ENCODE peak calls at places on chromosomes 6 and 20, in four cellular contexts. One of them, this sample, is unnamed.

GRCh38 chr6:47153066-47153755 is 111.1 kb upstream of the ADGRF1 start:
- DNase-seq in HepG2: peak
- DNase-seq in K562: no peak
- DNase-seq in GM12878: no peak
- DNase-seq in this sample: no peak

GRCh38 chr6:35327349-35328027 is 14.9 kb upstream of the PPARD start:
- DNase-seq in HepG2: peak
- DNase-seq in K562: peak
- DNase-seq in GM12878: no peak
- DNase-seq in this sample: peak

GRCh38 chr6:46648869-46649488 is 3.6 kb downstream of the CYP39A1 start:
- DNase-seq in HepG2: peak
- DNase-seq in K562: no peak
- DNase-seq in GM12878: no peak
- DNase-seq in this sample: no peak

GRCh38 chr6:15642276-15642675 is 20.6 kb downstream of the DTNBP1 start:
- DNase-seq in HepG2: peak
- DNase-seq in K562: peak
- DNase-seq in GM12878: no peak
- DNase-seq in this sample: peak

GRCh38 chr6:144349690-144350132 is 64.6 kb downstream of the UTRN start:
- DNase-seq in HepG2: peak
- DNase-seq in K562: peak
- DNase-seq in GM12878: peak
- DNase-seq in this sample: no peak

GRCh38 chr6:72624557-72625160 is 2.8 kb downstream of the KCNQ5 start:
- DNase-seq in HepG2: no peak
- DNase-seq in K562: peak
- DNase-seq in GM12878: peak
- DNase-seq in this sample: no peak

GRCh38 chr6:43076093-43076927 is at the start of gene PTK7:
- DNase-seq in HepG2: peak
- DNase-seq in K562: peak
- DNase-seq in GM12878: no peak
- DNase-seq in this sample: peak

GRCh38 chr6:124463271-124463670 is 499.0 kb upstream of the RNF217 start:
- DNase-seq in HepG2: no peak
- DNase-seq in K562: no peak
- DNase-seq in GM12878: no peak
- DNase-seq in this sample: no peak

GRCh38 chr6:52164319-52165094 is 21.7 kb upstream of the IL17A start:
- DNase-seq in HepG2: no peak
- DNase-seq in K562: peak
- DNase-seq in GM12878: no peak
- DNase-seq in this sample: no peak

GRCh38 chr6:10617008-10617696 is 77.3 kb downstream of the C6orf52 start:
- DNase-seq in HepG2: no peak
- DNase-seq in K562: no peak
- DNase-seq in GM12878: no peak
- DNase-seq in this sample: no peak

GRCh38 chr6:14720411-14721102 is 525.3 kb upstream of the JARID2 start:
- DNase-seq in HepG2: no peak
- DNase-seq in K562: no peak
- DNase-seq in GM12878: no peak
- DNase-seq in this sample: no peak

GRCh38 chr6:36751091-36751490 is 53.5 kb downstream of the RAB44 start:
- DNase-seq in HepG2: no peak
- DNase-seq in K562: no peak
- DNase-seq in GM12878: no peak
- DNase-seq in this sample: no peak

GRCh38 chr6:97947841-97948240 is 664.8 kb upstream of the MMS22L start:
- DNase-seq in HepG2: peak
- DNase-seq in K562: peak
- DNase-seq in GM12878: no peak
- DNase-seq in this sample: no peak

GRCh38 chr6:52650946-52651345 is 20.0 kb upstream of the TMEM14A start:
- DNase-seq in HepG2: no peak
- DNase-seq in K562: no peak
- DNase-seq in GM12878: no peak
- DNase-seq in this sample: no peak

GRCh38 chr6:130143709-130144108 is 79.0 kb downstream of the SAMD3 start:
- DNase-seq in HepG2: no peak
- DNase-seq in K562: no peak
- DNase-seq in GM12878: no peak
- DNase-seq in this sample: no peak

GRCh38 chr6:5011346-5011745 is 7.5 kb upstream of the RPP40 start:
- DNase-seq in HepG2: no peak
- DNase-seq in K562: no peak
- DNase-seq in GM12878: no peak
- DNase-seq in this sample: no peak

GRCh38 chr6:28078050-28078449 is 2.3 kb upstream of the ZNF165 start:
- DNase-seq in HepG2: no peak
- DNase-seq in K562: peak
- DNase-seq in GM12878: no peak
- DNase-seq in this sample: no peak

GRCh38 chr20:38141889-38142494 is 23.1 kb downstream of the TGM2 start:
- DNase-seq in HepG2: no peak
- DNase-seq in K562: no peak
- DNase-seq in GM12878: no peak
- DNase-seq in this sample: no peak

GRCh38 chr6:434051-434705 is 42.6 kb downstream of the IRF4 start:
- DNase-seq in HepG2: no peak
- DNase-seq in K562: no peak
- DNase-seq in GM12878: no peak
- DNase-seq in this sample: no peak

GRCh38 chr6:85574932-85575598 is 18.6 kb downstream of the SNX14 start:
- DNase-seq in HepG2: peak
- DNase-seq in K562: no peak
- DNase-seq in GM12878: no peak
- DNase-seq in this sample: no peak

GRCh38 chr6:41682497-41682961 is 44.3 kb downstream of the MDFI start:
- DNase-seq in HepG2: no peak
- DNase-seq in K562: no peak
- DNase-seq in GM12878: no peak
- DNase-seq in this sample: no peak

GRCh38 chr6:121639041-121639440 is 203.6 kb downstream of the GJA1 start:
- DNase-seq in HepG2: no peak
- DNase-seq in K562: no peak
- DNase-seq in GM12878: no peak
- DNase-seq in this sample: no peak
- TF ChIP-seq NR2C2 in HepG2: no peak
- TF ChIP-seq NR2C2 in K562: no peak
- TF ChIP-seq NR2C2 in GM12878: no peak
- TF ChIP-seq NR2C2 in this sample: no peak

GRCh38 chr20:45337367-45338120 is 10.7 kb downstream of the SDC4 start:
- DNase-seq in HepG2: peak
- DNase-seq in K562: peak
- DNase-seq in GM12878: no peak
- DNase-seq in this sample: no peak

GRCh38 chr20:45340236-45340847 is 7.9 kb downstream of the SDC4 start:
- DNase-seq in HepG2: peak
- DNase-seq in K562: no peak
- DNase-seq in GM12878: no peak
- DNase-seq in this sample: no peak

GRCh38 chr20:45338121-45339030 is 9.8 kb downstream of the SDC4 start:
- DNase-seq in HepG2: peak
- DNase-seq in K562: no peak
- DNase-seq in GM12878: no peak
- DNase-seq in this sample: no peak

GRCh38 chr20:45339799-45340198 is 8.4 kb downstream of the SDC4 start:
- DNase-seq in HepG2: no peak
- DNase-seq in K562: no peak
- DNase-seq in GM12878: no peak
- DNase-seq in this sample: no peak

DNA sequence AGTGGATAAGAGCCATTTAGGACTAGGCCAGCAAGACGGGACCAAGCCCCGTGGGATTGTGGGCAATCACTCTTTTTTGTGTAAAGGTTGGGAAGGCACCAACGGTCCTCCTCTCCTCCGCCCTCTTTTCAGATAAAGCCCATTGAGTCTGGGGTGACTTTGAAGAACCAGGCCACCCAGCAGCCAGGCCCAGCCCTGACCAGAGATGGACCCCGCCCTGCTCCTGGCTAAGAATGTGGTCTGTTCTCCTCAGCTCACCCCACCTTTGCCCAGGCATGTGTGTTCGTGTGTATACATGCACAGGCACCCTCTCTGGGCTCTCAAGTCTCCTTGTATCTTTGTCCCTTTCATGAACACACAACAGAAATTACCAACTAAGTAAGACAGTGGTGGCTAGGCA is 9.1 kb downstream of the SDC4 start:
- DNase-seq in HepG2: no peak
- DNase-seq in K562: peak
- DNase-seq in GM12878: no peak
- DNase-seq in this sample: no peak
- TF ChIP-seq NR2C2 in HepG2: no peak
- TF ChIP-seq NR2C2 in K562: no peak
- TF ChIP-seq NR2C2 in GM12878: no peak
- TF ChIP-seq NR2C2 in this sample: no peak

DNA sequence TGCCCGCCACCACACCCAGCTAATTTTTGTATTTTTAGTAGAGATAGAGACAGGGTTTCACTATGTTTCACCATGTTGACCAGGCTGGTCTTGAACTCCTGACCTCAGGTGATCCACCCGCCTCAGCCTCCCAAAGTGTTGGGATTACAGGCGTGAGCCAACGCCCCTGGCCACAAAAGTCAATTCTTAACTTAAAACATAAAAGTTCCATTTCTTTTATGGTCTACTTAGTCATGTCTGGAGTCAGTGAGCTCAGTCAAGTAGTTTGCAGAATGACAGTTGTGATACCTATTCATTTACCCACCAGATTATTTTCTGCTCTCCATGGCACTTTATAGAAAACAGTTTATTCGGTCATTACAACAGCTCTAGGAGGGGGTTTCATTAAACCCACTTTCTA is 103.1 kb upstream of the ESR1 start:
- DNase-seq in HepG2: no peak
- DNase-seq in K562: no peak
- DNase-seq in GM12878: no peak
- DNase-seq in this sample: no peak
- TF ChIP-seq NR2C2 in HepG2: no peak
- TF ChIP-seq NR2C2 in K562: no peak
- TF ChIP-seq NR2C2 in GM12878: no peak
- TF ChIP-seq NR2C2 in this sample: no peak

DNA sequence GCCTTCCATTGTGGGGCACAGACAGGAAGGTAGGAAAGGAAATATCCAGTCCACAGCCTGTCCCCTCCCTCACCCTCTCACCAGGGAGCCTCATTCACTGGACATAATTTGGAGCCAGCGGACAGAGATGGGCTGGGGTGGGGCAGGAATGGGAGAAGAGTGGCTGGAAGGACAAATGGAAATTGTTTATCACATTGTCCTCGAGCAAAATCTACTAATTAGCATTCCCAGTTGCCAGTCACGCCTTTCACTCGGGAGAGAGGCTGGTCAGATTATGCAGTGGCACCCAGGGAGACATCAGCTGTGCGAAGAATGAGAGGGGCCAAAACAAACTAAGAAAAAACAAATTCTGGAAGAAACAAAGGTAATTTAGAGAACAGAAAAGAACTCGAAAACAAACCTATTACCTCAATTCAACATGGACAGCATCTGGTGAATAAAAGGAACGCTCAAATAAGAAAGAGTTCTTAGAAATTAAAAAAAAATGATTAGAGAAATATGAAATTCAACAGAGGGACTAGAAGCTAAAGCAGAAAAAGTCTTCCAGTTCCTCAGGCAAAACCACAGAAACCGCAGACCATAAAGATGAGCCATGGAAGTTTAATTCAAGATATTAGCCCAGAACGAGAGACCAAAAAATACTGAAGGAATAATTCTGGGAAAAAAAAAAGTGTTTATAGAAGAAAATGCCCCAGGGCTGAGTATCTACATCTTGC is 108.5 kb upstream of the RALGAPA2 start:
- DNase-seq in HepG2: no peak
- DNase-seq in K562: no peak
- DNase-seq in GM12878: no peak
- DNase-seq in this sample: no peak
- TF ChIP-seq NR2C2 in HepG2: no peak
- TF ChIP-seq NR2C2 in K562: no peak
- TF ChIP-seq NR2C2 in GM12878: no peak
- TF ChIP-seq NR2C2 in this sample: no peak

GRCh38 chr6:157989541-157990289 is 8.1 kb downstream of the SYNJ2 start:
- DNase-seq in HepG2: no peak
- DNase-seq in K562: peak
- DNase-seq in GM12878: no peak
- DNase-seq in this sample: no peak
- TF ChIP-seq NR2C2 in HepG2: no peak
- TF ChIP-seq NR2C2 in K562: no peak
- TF ChIP-seq NR2C2 in GM12878: no peak
- TF ChIP-seq NR2C2 in this sample: no peak

GRCh38 chr6:12937971-12938370 is 221.4 kb downstream of the PHACTR1 start:
- DNase-seq in HepG2: no peak
- DNase-seq in K562: no peak
- DNase-seq in GM12878: no peak
- DNase-seq in this sample: no peak
- TF ChIP-seq NR2C2 in HepG2: no peak
- TF ChIP-seq NR2C2 in K562: no peak
- TF ChIP-seq NR2C2 in GM12878: no peak
- TF ChIP-seq NR2C2 in this sample: no peak

GRCh38 chr6:122839477-122839876 is 50.4 kb downstream of the SMPDL3A start:
- DNase-seq in HepG2: peak
- DNase-seq in K562: peak
- DNase-seq in GM12878: no peak
- DNase-seq in this sample: peak

GRCh38 chr6:122839906-122840305 is 50.8 kb downstream of the SMPDL3A start:
- DNase-seq in HepG2: no peak
- DNase-seq in K562: no peak
- DNase-seq in GM12878: no peak
- DNase-seq in this sample: no peak

GRCh38 chr6:122832515-122833228 is 43.6 kb downstream of the SMPDL3A start:
- DNase-seq in HepG2: no peak
- DNase-seq in K562: no peak
- DNase-seq in GM12878: no peak
- DNase-seq in this sample: no peak

GRCh38 chr6:122833229-122833556 is 44.1 kb downstream of the SMPDL3A start:
- DNase-seq in HepG2: no peak
- DNase-seq in K562: no peak
- DNase-seq in GM12878: no peak
- DNase-seq in this sample: no peak

DNA sequence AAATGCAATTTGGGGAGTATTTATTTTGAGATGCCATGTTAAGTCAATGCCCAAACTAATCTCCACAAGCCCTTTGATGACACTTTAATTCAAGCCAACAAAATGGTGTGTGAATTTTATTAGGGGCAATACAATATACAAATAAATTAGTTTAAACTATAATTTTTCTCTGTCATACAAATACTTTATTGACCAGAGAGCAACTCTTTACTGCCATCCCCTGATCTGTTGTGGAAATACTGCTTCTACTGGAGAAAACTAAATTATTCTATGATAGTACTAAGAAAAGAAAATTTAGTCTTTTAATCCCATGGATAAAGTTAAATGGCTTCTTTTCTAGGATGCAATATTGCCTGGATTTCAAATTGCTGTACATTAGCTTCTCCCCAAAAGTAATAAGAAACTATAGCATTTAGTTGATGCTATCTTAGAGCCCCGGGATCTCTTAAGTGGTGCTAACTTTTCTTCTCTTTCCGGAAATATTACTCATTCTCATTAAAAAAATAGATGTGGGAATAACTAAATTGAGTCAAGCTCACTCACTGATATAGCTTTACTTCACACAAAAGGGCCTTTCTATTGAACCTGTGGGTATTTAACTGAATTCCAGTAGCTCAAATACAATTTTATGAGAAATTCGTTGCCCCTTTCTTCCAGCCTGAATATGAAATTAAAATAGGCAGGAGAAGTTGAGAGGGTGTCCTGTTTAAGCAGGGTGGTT is 49.2 kb downstream of the SMPDL3A start:
- DNase-seq in HepG2: peak
- DNase-seq in K562: no peak
- DNase-seq in GM12878: no peak
- DNase-seq in this sample: no peak
- TF ChIP-seq NR2C2 in HepG2: no peak
- TF ChIP-seq NR2C2 in K562: no peak
- TF ChIP-seq NR2C2 in GM12878: no peak
- TF ChIP-seq NR2C2 in this sample: no peak

This sample was measured in WTC11.